ENCODE peak calls at places on chromosome 19, in six cellular contexts. Q is AG10803; V is NCI-H1694 treated with DMSO at 0.1 percent for 48 hours; Z is stimulated activated naive CD8-positive, alpha-beta T cell treated with anti-CD3 and anti-CD28 coated beads, Interleukin-15, Interleukin-2, amounts not matched to agents 100 U/mL and 50 U/mL, for 24 hours; D is effector CD4-positive, alpha-beta T cell; M is activated CD4-positive, alpha-beta T cell treated with anti-CD3 and anti-CD28 coated beads, Interleukin-2, amount 10 ng/mL, durations not matched to agents 7 days and 5 days. E is an unnamed sample.

GRCh38 chr19:38639679-38640078 is 7.8 kb upstream of the ACTN4 start:
- DNase-seq in V (no peak), Q (no peak), M (no peak), Z (no peak), D (no peak), E (no peak)

GRCh38 chr19:2675892-2676291 is 26.6 kb downstream of the GNG7 start:
- DNase-seq in D (no peak), Q (no peak), M (no peak), V (no peak), Z (no peak), E (no peak)

GRCh38 chr19:46976845-46977320 is 42.8 kb upstream of the NPAS1 start:
- DNase-seq in D (no peak), M (no peak), Q (peak), V (no peak), Z (no peak), E (no peak)

GRCh38 chr19:782195-783043 is 14.8 kb upstream of the PTBP1 start:
- DNase-seq in Q (peak), D (no peak), V (no peak), M (no peak), Z (no peak), E (no peak)

GRCh38 chr19:33040994-33041827 is 23.5 kb downstream of the RHPN2 start:
- DNase-seq in Z (no peak), D (no peak), V (no peak), M (no peak), Q (peak), E (no peak)

GRCh38 chr19:6318772-6319171 is 14.6 kb downstream of the ACER1 start:
- DNase-seq in M (no peak), D (no peak), Q (peak), Z (no peak), V (no peak), E (no peak)

GRCh38 chr19:3406571-3407111 is 40.3 kb downstream of the NFIC start:
- DNase-seq in V (no peak), D (no peak), Z (no peak), Q (no peak), M (no peak), E (no peak)

GRCh38 chr19:1221141-1221903 is 15.7 kb downstream of the STK11 start:
- DNase-seq in D (no peak), Q (peak), M (no peak), V (no peak), Z (no peak), E (no peak)

GRCh38 chr19:41264581-41265375 is 606 bp downstream of the HNRNPUL1 start:
- DNase-seq in Z (peak), V (peak), D (peak), M (peak), Q (peak), E (peak)

GRCh38 chr19:3360494-3361383 is 5.6 kb upstream of the NFIC start:
- DNase-seq in Z (peak), Q (no peak), V (no peak), D (peak), M (peak), E (peak)

GRCh38 chr19:38817081-38817480 is 4.3 kb upstream of the LGALS4 start:
- DNase-seq in Q (no peak), D (no peak), V (no peak), M (no peak), Z (no peak), E (no peak)

GRCh38 chr19:1106841-1107654 is 3.3 kb downstream of the GPX4 start:
- DNase-seq in Q (peak), M (no peak), D (no peak), Z (no peak), V (no peak), E (no peak)

GRCh38 chr19:33446156-33446917 is 72.8 kb downstream of the CEBPG start:
- DNase-seq in D (no peak), Q (no peak), Z (no peak), V (no peak), M (no peak), E (no peak)

GRCh38 chr19:48636859-48637448 is at the start of gene DBP:
- DNase-seq in Z (peak), M (peak), D (peak), Q (no peak), V (peak), E (no peak)

GRCh38 chr19:57947088-57947418 is 453 bp downstream of the ZNF256 start:
- DNase-seq in D (no peak), Z (no peak), Q (no peak), V (no peak), M (no peak), E (no peak)

GRCh38 chr19:1853295-1854031 is 5.2 kb upstream of the REXO1 start:
- DNase-seq in D (peak), Q (peak), V (peak), Z (peak), M (peak), E (peak)

GRCh38 chr19:38394488-38394887 is 6.0 kb downstream of the SPRED3 start:
- DNase-seq in V (no peak), Q (no peak), M (peak), Z (peak), D (peak), E (peak)

GRCh38 chr19:49875801-49876421 is 1.2 kb downstream of the AKT1S1 start:
- DNase-seq in Q (peak), Z (peak), V (peak), D (peak), M (peak), E (no peak)

GRCh38 chr19:30666301-30666803 is 294.2 kb downstream of the ZNF536 start:
- DNase-seq in M (peak), Q (peak), V (no peak), Z (peak), D (peak), E (peak)

GRCh38 chr19:15290149-15290548 is 42.2 kb downstream of the BRD4 start:
- DNase-seq in M (no peak), V (no peak), Z (no peak), Q (no peak), D (no peak), E (no peak)

GRCh38 chr19:58182577-58182988 is 278 bp upstream of the ZNF274 start:
- DNase-seq in V (no peak), M (peak), Q (no peak), D (peak), Z (no peak), E (peak)

GRCh38 chr19:18611327-18612050 is 1.2 kb upstream of the TMEM59L start:
- DNase-seq in Q (no peak), M (no peak), V (no peak), Z (no peak), D (no peak), E (no peak)

GRCh38 chr19:28169168-28169862 is 1043.6 kb downstream of the UQCRFS1 start:
- DNase-seq in M (no peak), Q (no peak), D (no peak), Z (no peak), V (no peak), E (no peak)

GRCh38 chr19:13995878-13996765 is 10.0 kb downstream of the RFX1 start:
- DNase-seq in D (no peak), Z (no peak), M (no peak), Q (no peak), V (no peak), E (peak)

GRCh38 chr19:42350417-42350816 is 25.0 kb downstream of the MEGF8 start:
- DNase-seq in D (no peak), V (no peak), Z (no peak), Q (no peak), M (no peak), E (no peak)

GRCh38 chr19:45125975-45126493 is 33.1 kb downstream of the PPP1R37 start:
- DNase-seq in D (peak), V (peak), M (peak), Z (peak), Q (peak), E (no peak)

GRCh38 chr19:12757544-12758274 is 6.1 kb downstream of the BEST2 start:
- DNase-seq in V (peak), M (peak), D (peak), Q (peak), Z (peak), E (peak)

GRCh38 chr19:13006431-13007281 is 11.4 kb downstream of the NFIX start:
- DNase-seq in M (no peak), Z (no peak), V (no peak), D (no peak), Q (peak), E (no peak)

GRCh38 chr19:24040621-24041020 is 46.4 kb upstream of the ZNF254 start:
- DNase-seq in Q (no peak), Z (no peak), M (no peak), V (no peak), D (no peak), E (no peak)

E was measured in GM13977.